ENCODE peak calls at places on chromosome 15, in seven cellular contexts. One of them, this sample, is unnamed.

GRCh38 chr15:90558182-90558581 is 28.5 kb downstream of the CRTC3 start:
- DNase-seq in DND-41: no peak
- DNase-seq in fibroblast of the aortic adventitia: no peak
- DNase-seq in astrocyte: no peak
- DNase-seq in AG04449: no peak
- DNase-seq in fibroblast of lung: peak
- DNase-seq in colonic mucosa: peak
- DNase-seq in this sample: no peak

GRCh38 chr15:96070636-96071035 is 259.9 kb upstream of the NR2F2 start:
- DNase-seq in astrocyte: peak
- DNase-seq in DND-41: no peak
- DNase-seq in AG04449: no peak
- DNase-seq in fibroblast of the aortic adventitia: peak
- DNase-seq in colonic mucosa: no peak
- DNase-seq in fibroblast of lung: peak
- DNase-seq in this sample: no peak

GRCh38 chr15:31974855-31975421 is 55.4 kb upstream of the CHRNA7 start:
- DNase-seq in fibroblast of lung: peak
- DNase-seq in astrocyte: no peak
- DNase-seq in DND-41: peak
- DNase-seq in fibroblast of the aortic adventitia: peak
- DNase-seq in colonic mucosa: peak
- DNase-seq in AG04449: no peak
- DNase-seq in this sample: no peak

GRCh38 chr15:57134877-57135276 is 216.4 kb downstream of the TCF12 start:
- DNase-seq in DND-41: no peak
- DNase-seq in AG04449: no peak
- DNase-seq in fibroblast of the aortic adventitia: peak
- DNase-seq in fibroblast of lung: no peak
- DNase-seq in astrocyte: peak
- DNase-seq in colonic mucosa: no peak
- DNase-seq in this sample: peak

GRCh38 chr15:69853572-69853971 is 244.1 kb downstream of the TLE3 start:
- DNase-seq in fibroblast of lung: peak
- DNase-seq in fibroblast of the aortic adventitia: peak
- DNase-seq in DND-41: no peak
- DNase-seq in AG04449: peak
- DNase-seq in astrocyte: peak
- DNase-seq in colonic mucosa: no peak
- DNase-seq in this sample: no peak

GRCh38 chr15:90685688-90686434 is 31.3 kb upstream of the BLM start:
- DNase-seq in fibroblast of lung: no peak
- DNase-seq in DND-41: no peak
- DNase-seq in AG04449: no peak
- DNase-seq in colonic mucosa: no peak
- DNase-seq in fibroblast of the aortic adventitia: no peak
- DNase-seq in astrocyte: no peak
- DNase-seq in this sample: no peak

GRCh38 chr15:74616020-74616939 is 644 bp downstream of the CLK3 start:
- DNase-seq in colonic mucosa: peak
- DNase-seq in fibroblast of lung: peak
- DNase-seq in fibroblast of the aortic adventitia: peak
- DNase-seq in AG04449: no peak
- DNase-seq in astrocyte: peak
- DNase-seq in DND-41: peak
- DNase-seq in this sample: no peak

GRCh38 chr15:60660290-60661051 is 181.5 kb upstream of the ICE2 start:
- DNase-seq in fibroblast of lung: peak
- DNase-seq in fibroblast of the aortic adventitia: peak
- DNase-seq in AG04449: peak
- DNase-seq in astrocyte: peak
- DNase-seq in DND-41: no peak
- DNase-seq in colonic mucosa: no peak
- DNase-seq in this sample: peak

GRCh38 chr15:31263751-31264533 is 62.7 kb upstream of the KLF13 start:
- DNase-seq in AG04449: no peak
- DNase-seq in DND-41: peak
- DNase-seq in fibroblast of the aortic adventitia: no peak
- DNase-seq in astrocyte: no peak
- DNase-seq in fibroblast of lung: no peak
- DNase-seq in colonic mucosa: peak
- DNase-seq in this sample: no peak

DNA sequence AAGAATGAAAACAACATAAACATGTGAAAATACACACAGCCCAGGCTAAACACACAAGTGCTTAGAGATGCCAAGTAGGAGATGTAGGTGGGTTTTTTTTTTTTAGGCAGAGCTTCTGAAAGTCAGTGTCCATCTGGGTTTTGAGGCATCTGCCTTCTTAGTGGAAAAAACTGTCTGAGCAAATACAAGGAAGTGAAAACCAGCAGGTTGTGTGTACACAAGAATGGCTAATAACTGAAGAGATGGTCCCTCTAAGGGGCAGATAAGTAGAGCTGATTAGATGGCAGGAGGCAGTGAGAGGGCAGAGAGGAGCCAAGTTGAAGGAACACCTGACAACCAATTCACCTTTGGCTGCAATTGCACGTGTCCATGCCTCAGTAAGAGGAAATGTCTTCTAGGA is 34.9 kb downstream of the CYP19A1 start:
- DNase-seq in AG04449: no peak
- DNase-seq in fibroblast of the aortic adventitia: no peak
- DNase-seq in DND-41: no peak
- DNase-seq in colonic mucosa: no peak
- DNase-seq in fibroblast of lung: no peak
- DNase-seq in astrocyte: no peak
- DNase-seq in this sample: no peak
- H3K4me3 ChIP-seq in AG04449: no peak
- H3K4me3 ChIP-seq in fibroblast of the aortic adventitia: no peak
- H3K4me3 ChIP-seq in DND-41: no peak
- H3K4me3 ChIP-seq in colonic mucosa: no peak
- H3K4me3 ChIP-seq in fibroblast of lung: no peak
- H3K4me3 ChIP-seq in astrocyte: no peak
- H3K4me3 ChIP-seq in this sample: no peak

GRCh38 chr15:63420333-63420741 is 38.7 kb upstream of the CA12 start:
- DNase-seq in astrocyte: peak
- DNase-seq in fibroblast of the aortic adventitia: peak
- DNase-seq in DND-41: no peak
- DNase-seq in fibroblast of lung: peak
- DNase-seq in AG04449: no peak
- DNase-seq in colonic mucosa: no peak
- DNase-seq in this sample: no peak
- TF ChIP-seq CTCF in astrocyte: no peak
- TF ChIP-seq CTCF in fibroblast of the aortic adventitia: no peak
- TF ChIP-seq CTCF in DND-41: no peak
- TF ChIP-seq CTCF in fibroblast of lung: no peak
- TF ChIP-seq CTCF in AG04449: no peak
- TF ChIP-seq CTCF in colonic mucosa: no peak
- TF ChIP-seq CTCF in this sample: no peak

GRCh38 chr15:89358755-89359439 is 24.3 kb upstream of the POLG start:
- DNase-seq in DND-41: no peak
- DNase-seq in fibroblast of the aortic adventitia: peak
- DNase-seq in AG04449: no peak
- DNase-seq in fibroblast of lung: peak
- DNase-seq in astrocyte: peak
- DNase-seq in colonic mucosa: peak
- DNase-seq in this sample: no peak

GRCh38 chr15:89359471-89360293 is 25.1 kb upstream of the POLG start:
- DNase-seq in colonic mucosa: no peak
- DNase-seq in DND-41: no peak
- DNase-seq in fibroblast of lung: no peak
- DNase-seq in AG04449: no peak
- DNase-seq in fibroblast of the aortic adventitia: no peak
- DNase-seq in astrocyte: no peak
- DNase-seq in this sample: no peak

GRCh38 chr15:89360294-89360971 is 25.8 kb upstream of the POLG start:
- DNase-seq in astrocyte: no peak
- DNase-seq in AG04449: no peak
- DNase-seq in DND-41: no peak
- DNase-seq in fibroblast of the aortic adventitia: no peak
- DNase-seq in fibroblast of lung: no peak
- DNase-seq in colonic mucosa: no peak
- DNase-seq in this sample: no peak

GRCh38 chr15:89356634-89357298 is 22.1 kb upstream of the POLG start:
- DNase-seq in fibroblast of lung: no peak
- DNase-seq in colonic mucosa: no peak
- DNase-seq in DND-41: no peak
- DNase-seq in AG04449: no peak
- DNase-seq in astrocyte: no peak
- DNase-seq in fibroblast of the aortic adventitia: no peak
- DNase-seq in this sample: no peak

DNA sequence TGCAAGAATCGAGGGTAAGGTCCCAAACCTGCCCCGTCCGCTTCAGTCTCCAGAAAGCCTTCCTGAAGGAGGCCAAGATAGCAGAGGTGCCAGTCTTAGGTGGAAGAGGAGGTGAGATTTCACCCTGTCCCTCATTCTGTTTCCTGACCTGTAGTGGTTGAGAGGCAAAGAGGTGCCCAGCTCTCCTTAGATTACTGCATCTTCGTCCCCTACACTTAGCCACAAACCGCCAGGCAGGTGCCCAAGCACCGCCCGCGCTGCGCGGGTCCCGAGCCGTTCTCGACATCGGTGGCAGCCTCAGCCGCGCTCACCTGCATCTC is 23.8 kb upstream of the POLG start:
- DNase-seq in AG04449: no peak
- DNase-seq in DND-41: peak
- DNase-seq in colonic mucosa: no peak
- DNase-seq in fibroblast of the aortic adventitia: no peak
- DNase-seq in fibroblast of lung: no peak
- DNase-seq in astrocyte: no peak
- DNase-seq in this sample: no peak
- H3K4me3 ChIP-seq in AG04449: no peak
- H3K4me3 ChIP-seq in DND-41: no peak
- H3K4me3 ChIP-seq in colonic mucosa: peak
- H3K4me3 ChIP-seq in fibroblast of the aortic adventitia: no peak
- H3K4me3 ChIP-seq in fibroblast of lung: no peak
- H3K4me3 ChIP-seq in astrocyte: peak
- H3K4me3 ChIP-seq in this sample: peak

GRCh38 chr15:86620636-86621349 is 541.1 kb downstream of the AGBL1 start:
- DNase-seq in astrocyte: peak
- DNase-seq in DND-41: no peak
- DNase-seq in colonic mucosa: no peak
- DNase-seq in fibroblast of lung: no peak
- DNase-seq in fibroblast of the aortic adventitia: no peak
- DNase-seq in AG04449: no peak
- DNase-seq in this sample: no peak

GRCh38 chr15:86629409-86629808 is 549.7 kb downstream of the AGBL1 start:
- DNase-seq in fibroblast of lung: no peak
- DNase-seq in colonic mucosa: no peak
- DNase-seq in astrocyte: peak
- DNase-seq in AG04449: no peak
- DNase-seq in fibroblast of the aortic adventitia: no peak
- DNase-seq in DND-41: no peak
- DNase-seq in this sample: no peak

GRCh38 chr15:86620113-86620512 is 540.4 kb downstream of the AGBL1 start:
- DNase-seq in fibroblast of the aortic adventitia: no peak
- DNase-seq in fibroblast of lung: no peak
- DNase-seq in DND-41: no peak
- DNase-seq in astrocyte: no peak
- DNase-seq in AG04449: no peak
- DNase-seq in colonic mucosa: no peak
- DNase-seq in this sample: no peak

GRCh38 chr15:86623236-86623635 is 543.6 kb downstream of the AGBL1 start:
- DNase-seq in DND-41: no peak
- DNase-seq in AG04449: no peak
- DNase-seq in fibroblast of lung: no peak
- DNase-seq in fibroblast of the aortic adventitia: no peak
- DNase-seq in colonic mucosa: no peak
- DNase-seq in astrocyte: no peak
- DNase-seq in this sample: no peak

GRCh38 chr15:86624261-86625036 is 544.8 kb downstream of the AGBL1 start:
- DNase-seq in DND-41: peak
- DNase-seq in AG04449: peak
- DNase-seq in fibroblast of the aortic adventitia: peak
- DNase-seq in colonic mucosa: peak
- DNase-seq in astrocyte: peak
- DNase-seq in fibroblast of lung: peak
- DNase-seq in this sample: peak
- TF ChIP-seq CTCF in DND-41: peak
- TF ChIP-seq CTCF in AG04449: peak
- TF ChIP-seq CTCF in fibroblast of the aortic adventitia: peak
- TF ChIP-seq CTCF in colonic mucosa: peak
- TF ChIP-seq CTCF in astrocyte: peak
- TF ChIP-seq CTCF in fibroblast of lung: peak
- TF ChIP-seq CTCF in this sample: peak

GRCh38 chr15:41969851-41970431 is 2.4 kb downstream of the EHD4 start:
- DNase-seq in fibroblast of the aortic adventitia: no peak
- DNase-seq in colonic mucosa: no peak
- DNase-seq in AG04449: no peak
- DNase-seq in DND-41: no peak
- DNase-seq in astrocyte: peak
- DNase-seq in fibroblast of lung: no peak
- DNase-seq in this sample: no peak
- H3K4me3 ChIP-seq in fibroblast of the aortic adventitia: no peak
- H3K4me3 ChIP-seq in colonic mucosa: no peak
- H3K4me3 ChIP-seq in AG04449: no peak
- H3K4me3 ChIP-seq in DND-41: no peak
- H3K4me3 ChIP-seq in astrocyte: peak
- H3K4me3 ChIP-seq in fibroblast of lung: no peak
- H3K4me3 ChIP-seq in this sample: peak

This sample was measured in HFF-Myc.